ENCODE peak calls at places on chromosomes 16 and 17, in seven cellular contexts. R is CD4-positive, alpha-beta memory T cell; F is PC-9; E is GM23248; O is HAP-1; Z is neural progenitor cell; S is stomach. D is an unnamed sample. For H3K9me3, the result is how much of the 10 kb centered on the place peaks cover.

GRCh38 chr17:40518401-40519088 is 17.1 kb upstream of the TNS4 start:
- DNase-seq in R (no peak), F (peak), E (peak), O (no peak), Z (no peak), S (no peak), D (no peak)

GRCh38 chr17:17413215-17413792 is 63.5 kb upstream of the MED9 start:
- DNase-seq in R (no peak), F (peak), E (peak), O (no peak), Z (no peak), S (no peak), D (no peak)

GRCh38 chr17:497587-498034 is 145.0 kb upstream of the RPH3AL start:
- DNase-seq in R (no peak), F (no peak), E (no peak), O (no peak), Z (no peak), S (no peak), D (no peak)

GRCh38 chr17:13157656-13158055 is 139.8 kb upstream of the ELAC2 start:
- DNase-seq in R (no peak), F (no peak), E (peak), O (no peak), Z (no peak), S (no peak), D (no peak)

GRCh38 chr17:39393732-39394131 is 7.7 kb downstream of the FBXL20 start:
- DNase-seq in R (no peak), F (no peak), E (no peak), O (no peak), Z (no peak), S (no peak), D (no peak)

GRCh38 chr16:88651276-88651988 is 579 bp upstream of the CYBA start:
- DNase-seq in R (peak), F (peak), E (no peak), O (no peak), Z (peak), S (peak), D (peak)

GRCh38 chr16:21160276-21160675 is 1.8 kb downstream of the LDAF1 start:
- DNase-seq in R (no peak), F (no peak), E (no peak), O (no peak), Z (no peak), S (no peak), D (no peak)

GRCh38 chr17:79942591-79943353 is 92.9 kb downstream of the TBC1D16 start:
- DNase-seq in R (no peak), F (no peak), E (no peak), O (no peak), Z (no peak), S (no peak), D (no peak)

GRCh38 chr17:7982171-7982570 is 20.2 kb upstream of the GUCY2D start:
- DNase-seq in R (no peak), F (peak), E (peak), O (no peak), Z (no peak), S (no peak), D (no peak)

GRCh38 chr17:48636177-48637018 is 10.2 kb upstream of the HOXB9 start:
- DNase-seq in R (no peak), F (peak), E (peak), O (peak), Z (peak), S (peak), D (peak)

GRCh38 chr17:45353047-45353446 is 36.2 kb upstream of the MAP3K14 start:
- DNase-seq in R (no peak), F (no peak), E (no peak), O (no peak), Z (no peak), S (no peak), D (no peak)

GRCh38 chr17:80070375-80071115 is 30.8 kb upstream of the GAA start:
- DNase-seq in R (no peak), F (no peak), E (peak), O (no peak), Z (no peak), S (no peak), D (no peak)

GRCh38 chr17:77282524-77283515 is 142.1 kb downstream of the SEC14L1 start:
- DNase-seq in R (no peak), F (peak), E (peak), O (no peak), Z (peak), S (peak), D (no peak)

GRCh38 chr16:81590714-81591537 is 146.3 kb downstream of the CMIP start:
- DNase-seq in R (no peak), F (peak), E (no peak), O (no peak), Z (no peak), S (no peak), D (no peak)

GRCh38 chr17:73492802-73493139 is 151.5 kb downstream of the SDK2 start:
- DNase-seq in R (no peak), F (no peak), E (no peak), O (no peak), Z (no peak), S (no peak), D (no peak)

GRCh38 chr17:81666342-81667191 is at the start of the genes CCDC137 and OXLD1:
- DNase-seq in R (peak), F (peak), E (peak), O (peak), Z (peak), S (peak), D (peak)

GRCh38 chr17:1882836-1883235 is 53.0 kb downstream of the RPA1 start:
- DNase-seq in R (no peak), F (no peak), E (peak), O (no peak), Z (peak), S (no peak), D (no peak)

GRCh38 chr17:48179071-48179945 is 71.7 kb downstream of the SNX11 start:
- DNase-seq in R (no peak), F (no peak), E (no peak), O (peak), Z (no peak), S (no peak), D (no peak)

GRCh38 chr17:77316191-77316641 is 175.4 kb downstream of the SEC14L1 start:
- DNase-seq in R (no peak), F (no peak), E (peak), O (no peak), Z (peak), S (no peak), D (no peak)

GRCh38 chr17:37273419-37274051 is 102.2 kb upstream of the C17orf78 start:
- DNase-seq in R (no peak), F (no peak), E (peak), O (peak), Z (peak), S (no peak), D (no peak)

GRCh38 chr16:52729731-52730130 is 182.8 kb upstream of the TOX3 start:
- DNase-seq in R (no peak), F (no peak), E (no peak), O (peak), Z (peak), S (no peak), D (no peak)

GRCh38 chr17:52287611-52288010 is 129.1 kb upstream of the CA10 start:
- DNase-seq in R (no peak), F (no peak), E (no peak), O (no peak), Z (no peak), S (no peak), D (no peak)

GRCh38 chr16:80552277-80552676 is 11.5 kb downstream of the DYNLRB2 start:
- DNase-seq in R (no peak), F (no peak), E (no peak), O (no peak), Z (no peak), S (no peak), D (no peak)

GRCh38 chr17:5122586-5123342 is 6.9 kb downstream of the USP6 start:
- DNase-seq in R (no peak), F (no peak), E (peak), O (no peak), Z (peak), S (peak), D (no peak)

GRCh38 chr16:28520672-28521071 is 14.0 kb upstream of the IL27 start:
- DNase-seq in R (no peak), F (no peak), E (no peak), O (no peak), Z (no peak), S (no peak), D (no peak)

GRCh38 chr16:12760819-12761611 is 42.7 kb downstream of the CPPED1 start:
- DNase-seq in R (no peak), F (no peak), E (no peak), O (no peak), Z (no peak), S (no peak), D (no peak)

GRCh38 chr16:66342294-66342900 is 24.1 kb upstream of the CDH5 start:
- DNase-seq in R (no peak), F (no peak), E (peak), O (peak), Z (peak), S (no peak), D (no peak)

GRCh38 chr17:28112199-28112995 is 69.9 kb downstream of the NLK start:
- DNase-seq in R (no peak), F (no peak), E (peak), O (no peak), Z (no peak), S (no peak), D (no peak)

GRCh38 chr16:86732621-86733297 is 154.4 kb downstream of the FOXL1 start:
- DNase-seq in R (no peak), F (no peak), E (peak), O (no peak), Z (peak), S (no peak), D (no peak)

GRCh38 chr17:36133629-36134259 is 30.1 kb downstream of the CCL4 start:
- DNase-seq in R (no peak), F (no peak), E (peak), O (no peak), Z (no peak), S (no peak), D (no peak)

GRCh38 chr16:89697161-89697615 is 4.3 kb downstream of the SPATA2L start:
- DNase-seq in R (no peak), F (no peak), E (no peak), O (no peak), Z (no peak), S (no peak), D (no peak)

GRCh38 chr16:81808933-81809480 is 29.9 kb downstream of the PLCG2 start:
- DNase-seq in R (no peak), F (no peak), E (no peak), O (no peak), Z (no peak), S (no peak), D (no peak)

GRCh38 chr17:21209511-21210175 is 4.3 kb downstream of the TMEM11 start:
- DNase-seq in R (no peak), F (no peak), E (peak), O (no peak), Z (no peak), S (peak), D (no peak)

GRCh38 chr17:72115789-72116520 is 4.9 kb upstream of the SOX9 start:
- DNase-seq in R (no peak), F (no peak), E (no peak), O (no peak), Z (peak), S (no peak), D (no peak)

GRCh38 chr17:45230787-45231480 is 9.2 kb downstream of the FMNL1 start:
- DNase-seq in R (no peak), F (peak), E (peak), O (no peak), Z (no peak), S (no peak), D (no peak)

GRCh38 chr16:53865492-53865863 is 161.5 kb downstream of the FTO start:
- DNase-seq in R (no peak), F (peak), E (peak), O (peak), Z (no peak), S (no peak), D (no peak)

DNA sequence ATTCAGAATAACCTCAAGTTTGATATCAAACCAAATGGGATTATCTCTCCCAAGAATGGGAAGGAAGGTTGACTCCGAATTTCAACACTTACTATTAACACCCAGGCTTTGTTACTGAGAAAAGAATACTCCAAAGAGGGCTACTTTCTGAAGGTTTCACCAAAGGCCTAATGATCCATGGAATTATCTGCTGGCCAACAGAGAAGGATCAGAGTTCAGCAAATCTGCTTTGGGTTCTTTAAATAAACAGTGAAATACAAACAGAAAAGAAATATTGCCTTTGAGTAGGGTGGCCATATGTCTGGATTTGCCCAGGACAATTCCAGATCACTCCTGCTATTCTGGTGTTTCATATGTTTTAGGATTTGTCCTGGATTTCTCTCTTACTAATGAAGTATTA is 564.5 kb upstream of the PSMD7 start:
- DNase-seq in R (no peak), F (no peak), E (no peak), O (no peak), Z (no peak), S (no peak), D (no peak)
- H3K9me3 ChIP-seq in R (under half), F (under half), E (under half), O (under half), Z (under half), S (under half), D (under half)

GRCh38 chr16:35186045-35186759 is 1726.8 kb downstream of the TP53TG3F start:
- DNase-seq in R (no peak), F (peak), E (no peak), O (no peak), Z (no peak), S (no peak), D (no peak)
- H3K9me3 ChIP-seq in R (under half), F (under half), E (under half), O (under half), Z (under half), S (half or more), D (under half)

GRCh38 chr17:69936996-69937395 is 138.0 kb upstream of the KCNJ16 start:
- DNase-seq in R (no peak), F (peak), E (no peak), O (no peak), Z (no peak), S (no peak), D (no peak)
- H3K9me3 ChIP-seq in R (under half), F (under half), E (under half), O (under half), Z (under half), S (under half), D (under half)

GRCh38 chr16:64742560-64742959 is 379.3 kb downstream of the CDH11 start:
- DNase-seq in R (no peak), F (no peak), E (no peak), O (no peak), Z (no peak), S (no peak), D (no peak)

GRCh38 chr16:64738321-64738960 is 383.4 kb downstream of the CDH11 start:
- DNase-seq in R (no peak), F (no peak), E (peak), O (no peak), Z (no peak), S (no peak), D (no peak)

GRCh38 chr16:64745275-64745674 is 376.6 kb downstream of the CDH11 start:
- DNase-seq in R (no peak), F (no peak), E (no peak), O (no peak), Z (no peak), S (no peak), D (no peak)

GRCh38 chr16:64736887-64737286 is 385.0 kb downstream of the CDH11 start:
- DNase-seq in R (no peak), F (no peak), E (no peak), O (no peak), Z (no peak), S (no peak), D (no peak)

DNA sequence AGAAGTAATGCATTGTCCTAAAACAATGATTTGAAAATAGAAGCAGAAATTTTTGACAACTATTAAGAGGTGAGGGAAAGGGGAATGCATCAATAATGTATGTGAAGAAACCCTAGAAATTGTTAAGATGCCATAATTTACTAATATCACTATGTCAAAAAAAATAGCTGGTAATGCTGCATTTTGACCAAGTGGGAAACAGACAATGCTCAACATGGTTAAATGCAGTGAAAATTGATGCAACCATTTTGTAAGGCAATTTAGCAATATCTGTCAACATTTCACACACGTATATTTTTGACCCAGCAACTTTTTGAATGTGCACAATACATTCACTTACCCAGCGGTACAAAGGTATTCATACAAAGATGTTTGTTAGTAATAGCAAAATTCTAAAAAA is 381.6 kb downstream of the CDH11 start:
- DNase-seq in R (no peak), F (no peak), E (no peak), O (no peak), Z (no peak), S (no peak), D (no peak)
- H3K9me3 ChIP-seq in R (under half), F (under half), E (under half), O (under half), Z (under half), S (under half), D (under half)

GRCh38 chr16:69276143-69277115 is 34.7 kb upstream of the VPS4A start:
- DNase-seq in R (no peak), F (no peak), E (peak), O (no peak), Z (no peak), S (no peak), D (no peak)
- H3K9me3 ChIP-seq in R (under half), F (under half), E (under half), O (under half), Z (under half), S (under half), D (under half)

DNA sequence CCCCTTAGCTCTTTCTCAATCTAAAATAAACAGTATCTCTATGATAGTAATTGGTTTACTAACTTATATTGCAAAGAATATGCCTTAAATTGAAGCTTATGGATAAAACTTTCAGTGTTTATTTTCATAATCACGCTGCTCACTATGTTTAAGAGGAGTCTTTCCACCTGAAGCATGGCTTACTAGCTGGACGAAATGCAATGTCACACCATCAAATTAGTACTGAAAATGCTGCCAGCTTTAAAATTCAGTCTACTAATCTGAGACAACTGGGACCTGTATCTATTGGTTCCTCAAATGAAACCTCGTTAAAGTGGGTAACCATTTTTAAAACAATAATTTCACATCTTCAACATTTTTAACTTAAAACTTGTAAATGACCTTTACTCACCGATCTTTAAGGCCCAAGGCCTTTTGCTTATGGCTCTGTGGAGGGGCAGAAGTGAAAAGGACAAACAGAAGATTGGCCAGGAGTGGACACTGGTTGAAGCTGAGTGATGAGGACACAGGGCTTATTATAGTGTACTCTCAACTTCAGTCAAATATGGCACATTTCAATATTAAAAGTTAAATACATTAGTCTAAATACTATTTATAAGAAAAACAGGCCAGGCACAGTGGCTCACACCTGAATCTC is 212.8 kb upstream of the WSB1 start:
- DNase-seq in R (no peak), F (no peak), E (no peak), O (no peak), Z (no peak), S (no peak), D (no peak)
- H3K9me3 ChIP-seq in R (under half), F (under half), E (under half), O (under half), Z (under half), S (under half), D (under half)